ENCODE peak calls at places on chromosomes 2 and 18, in four cellular contexts. I is A549, T is IMR-90, Z is GM12878. W is an unnamed sample.

GRCh38 chr2:126725580-126725979 is 69.6 kb downstream of the GYPC start:
- DNase-seq in I (no peak), T (no peak), Z (no peak), W (no peak)

GRCh38 chr2:69464575-69464974 is 27.3 kb upstream of the NFU1 start:
- DNase-seq in I (peak; percentile 44), T (peak; percentile 80), Z (no peak), W (peak; percentile 9)

GRCh38 chr18:63452273-63452672 is 24.5 kb upstream of the SERPINB5 start:
- DNase-seq in I (no peak), T (no peak), Z (no peak), W (no peak)

GRCh38 chr2:68698567-68699377 is 35.8 kb upstream of the ARHGAP25 start:
- DNase-seq in I (no peak), T (no peak), Z (no peak), W (no peak)

GRCh38 chr2:9145109-9145751 is 61.4 kb upstream of the ASAP2 start:
- DNase-seq in I (no peak), T (peak; percentile 63), Z (no peak), W (no peak)

GRCh38 chr2:23988371-23988770 is 21.5 kb upstream of the MFSD2B start:
- DNase-seq in I (peak; percentile 53), T (peak; percentile 4), Z (no peak), W (peak; percentile 37)

GRCh38 chr2:16832910-16833309 is 167.3 kb upstream of the CYRIA start:
- DNase-seq in I (no peak), T (no peak), Z (no peak), W (no peak)

GRCh38 chr18:28125051-28125450 is 51.9 kb downstream of the CDH2 start:
- DNase-seq in I (no peak), T (no peak), Z (no peak), W (no peak)

GRCh38 chr2:181790716-181791649 is 100.5 kb upstream of the ITPRID2 start:
- DNase-seq in I (peak; percentile 92), T (peak; percentile 99), Z (peak; percentile 50), W (peak; percentile 26)

GRCh38 chr2:8090748-8091700 is 590.8 kb upstream of the ID2 start:
- DNase-seq in I (peak; percentile 76), T (peak; percentile 93), Z (peak; percentile 11), W (peak; percentile 36)

GRCh38 chr18:48993586-48993985 is 42.8 kb upstream of the SMAD7 start:
- DNase-seq in I (no peak), T (peak; percentile 66), Z (no peak), W (no peak)
- TF ChIP-seq ELK1 in I (no peak), T (no peak), Z (no peak), W (no peak)

GRCh38 chr2:28342081-28342967 is 50.3 kb upstream of the FOSL2 start:
- DNase-seq in I (peak; percentile 66), T (peak; percentile 84), Z (no peak), W (peak; percentile 42)
- TF ChIP-seq ELK1 in I (no peak), T (no peak), Z (no peak), W (no peak)

GRCh38 chr2:44245068-44245861 is 30.0 kb upstream of the SLC3A1 start:
- DNase-seq in I (peak; percentile 29), T (no peak), Z (no peak), W (no peak)

GRCh38 chr2:44246436-44246835 is 28.8 kb upstream of the SLC3A1 start:
- DNase-seq in I (no peak), T (no peak), Z (no peak), W (no peak)

GRCh38 chr2:44242929-44243328 is 32.4 kb upstream of the SLC3A1 start:
- DNase-seq in I (no peak), T (no peak), Z (no peak), W (no peak)

GRCh38 chr2:44246840-44247369 is 28.4 kb upstream of the SLC3A1 start:
- DNase-seq in I (no peak), T (no peak), Z (no peak), W (no peak)

DNA sequence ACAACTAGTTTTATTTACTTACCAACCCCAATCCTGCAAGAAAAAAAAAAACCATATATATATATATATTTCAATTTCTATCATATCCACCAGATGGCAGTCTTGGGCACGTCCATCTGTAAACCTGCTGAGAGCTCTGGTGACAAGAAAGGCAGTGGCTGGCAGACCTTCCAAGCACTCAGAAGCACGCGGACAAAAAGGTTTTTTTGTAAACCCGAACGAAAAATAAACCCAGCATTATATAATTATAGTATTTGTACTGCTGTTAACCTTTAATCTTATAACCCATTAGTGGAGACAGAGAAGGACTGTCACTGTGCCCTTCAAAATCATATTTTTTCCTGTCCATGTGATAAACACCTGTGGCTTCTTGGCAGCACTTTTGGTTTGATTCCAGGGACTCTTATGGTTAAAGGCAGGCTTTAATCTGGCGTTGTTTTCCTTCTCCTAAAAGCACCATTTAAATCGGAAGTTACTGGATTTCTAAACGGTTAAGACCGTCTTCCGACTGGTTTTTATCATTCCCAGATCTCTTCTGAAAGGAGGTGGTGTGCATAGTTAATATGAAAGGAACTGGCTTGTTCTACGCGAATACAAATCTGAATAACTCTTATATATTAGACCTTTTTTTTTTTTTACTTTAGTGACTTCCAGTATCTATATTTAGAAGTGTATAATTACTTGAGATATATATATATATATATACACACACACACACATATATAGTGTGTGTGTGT is 31.0 kb upstream of the SLC3A1 start:
- DNase-seq in I (peak; percentile 84), T (peak; percentile 68), Z (no peak), W (peak; percentile 58)
- TF ChIP-seq ELK1 in I (no peak), T (no peak), Z (no peak), W (no peak)

GRCh38 chr18:3402962-3403585 is 46.9 kb upstream of the TGIF1 start:
- DNase-seq in I (peak; percentile 52), T (peak; percentile 40), Z (no peak), W (no peak)
- TF ChIP-seq ELK1 in I (no peak), T (no peak), Z (no peak), W (no peak)

W was measured in K562.